ENCODE peak calls at places on chromosomes 11 and 22, in five cellular contexts. Z is stimulated activated naive CD8-positive, alpha-beta T cell treated with anti-CD3 and anti-CD28 coated beads, Interleukin-15, Interleukin-2, amounts not matched to agents 100 U/mL and 50 U/mL, for 24 hours; A is NCI-H345; B is left cardiac atrium; K is activated CD4-positive, alpha-beta T cell treated with anti-CD3 and anti-CD28 coated beads, Interleukin-2, amount 50 U/mL, for 4 hours. T is an unnamed sample.

GRCh38 chr11:36412781-36413383 is 97.2 kb downstream of the TRAF6 start:
- DNase-seq in Z (no peak), A (no peak), B (no peak), K (no peak), T (no peak)

GRCh38 chr11:72378704-72379383 is 55.5 kb downstream of the CLPB start:
- DNase-seq in Z (no peak), A (no peak), B (peak), K (no peak), T (no peak)

GRCh38 chr11:134277176-134278001 is 1.2 kb downstream of the GLB1L3 start:
- DNase-seq in Z (no peak), A (no peak), B (no peak), K (no peak), T (no peak)

GRCh38 chr11:46837860-46838259 is 8.2 kb downstream of the CKAP5 start:
- DNase-seq in Z (no peak), A (no peak), B (no peak), K (no peak), T (no peak)

GRCh38 chr11:60866911-60867870 is at the start of gene ZP1:
- DNase-seq in Z (no peak), A (peak), B (no peak), K (no peak), T (no peak)

GRCh38 chr11:19368726-19369364 is 128.1 kb upstream of the E2F8 start:
- DNase-seq in Z (no peak), A (no peak), B (no peak), K (no peak), T (no peak)

GRCh38 chr11:48005878-48006277 is 25.5 kb downstream of the PTPRJ start:
- DNase-seq in Z (no peak), A (no peak), B (no peak), K (no peak), T (no peak)

GRCh38 chr22:41522813-41523212 is 21.5 kb downstream of the POLR3H start:
- DNase-seq in Z (no peak), A (no peak), B (no peak), K (no peak), T (no peak)

GRCh38 chr11:2202071-2202899 is 30.7 kb upstream of the TH start:
- DNase-seq in Z (no peak), A (no peak), B (peak), K (no peak), T (no peak)

GRCh38 chr11:104191124-104191523 is 27.2 kb upstream of the PDGFD start:
- DNase-seq in Z (no peak), A (no peak), B (no peak), K (no peak), T (no peak)

GRCh38 chr11:110069158-110069737 is 23.9 kb upstream of the ZC3H12C start:
- DNase-seq in Z (no peak), A (no peak), B (peak), K (no peak), T (no peak)